ENCODE peak calls at places on chromosomes 6 and 20, in six cellular contexts. One of them, this sample, is unnamed.

GRCh38 chr20:35592339-35592960 is 23.2 kb upstream of the SPAG4 start:
- DNase-seq in fibroblast of lung: no peak
- DNase-seq in GM23248: no peak
- DNase-seq in GM23338: no peak
- DNase-seq in MM.1S: no peak
- DNase-seq in hepatocyte: no peak
- DNase-seq in this sample: no peak

GRCh38 chr6:149052350-149053106 is 265.0 kb upstream of the TAB2 start:
- DNase-seq in fibroblast of lung: no peak
- DNase-seq in GM23248: no peak
- DNase-seq in GM23338: no peak
- DNase-seq in MM.1S: no peak
- DNase-seq in hepatocyte: no peak
- DNase-seq in this sample: no peak

GRCh38 chr20:23361108-23361650 is 803 bp upstream of the GZF1 start:
- DNase-seq in fibroblast of lung: peak
- DNase-seq in GM23248: peak
- DNase-seq in GM23338: peak
- DNase-seq in MM.1S: no peak
- DNase-seq in hepatocyte: peak
- DNase-seq in this sample: peak

GRCh38 chr20:4763776-4764525 is 42.2 kb downstream of the PRND start:
- DNase-seq in fibroblast of lung: no peak
- DNase-seq in GM23248: no peak
- DNase-seq in GM23338: no peak
- DNase-seq in MM.1S: no peak
- DNase-seq in hepatocyte: no peak
- DNase-seq in this sample: no peak

GRCh38 chr6:126180585-126180984 is 159.3 kb upstream of the CENPW start:
- DNase-seq in fibroblast of lung: peak
- DNase-seq in GM23248: peak
- DNase-seq in GM23338: no peak
- DNase-seq in MM.1S: no peak
- DNase-seq in hepatocyte: no peak
- DNase-seq in this sample: peak

GRCh38 chr20:21739161-21739560 is 33.7 kb downstream of the PAX1 start:
- DNase-seq in fibroblast of lung: no peak
- DNase-seq in GM23248: no peak
- DNase-seq in GM23338: no peak
- DNase-seq in MM.1S: no peak
- DNase-seq in hepatocyte: no peak
- DNase-seq in this sample: no peak

GRCh38 chr6:42046491-42047219 is 3.7 kb upstream of the TAF8 start:
- DNase-seq in fibroblast of lung: peak
- DNase-seq in GM23248: peak
- DNase-seq in GM23338: no peak
- DNase-seq in MM.1S: no peak
- DNase-seq in hepatocyte: peak
- DNase-seq in this sample: no peak

GRCh38 chr6:33163540-33163939 is 28.7 kb downstream of the COL11A2 start:
- DNase-seq in fibroblast of lung: no peak
- DNase-seq in GM23248: no peak
- DNase-seq in GM23338: no peak
- DNase-seq in MM.1S: no peak
- DNase-seq in hepatocyte: no peak
- DNase-seq in this sample: no peak

GRCh38 chr20:36311854-36312723 is 6.0 kb downstream of the DLGAP4 start:
- DNase-seq in fibroblast of lung: no peak
- DNase-seq in GM23248: no peak
- DNase-seq in GM23338: no peak
- DNase-seq in MM.1S: no peak
- DNase-seq in hepatocyte: no peak
- DNase-seq in this sample: no peak

GRCh38 chr6:89596056-89596455 is 42.5 kb downstream of the LYRM2 start:
- DNase-seq in fibroblast of lung: no peak
- DNase-seq in GM23248: no peak
- DNase-seq in GM23338: no peak
- DNase-seq in MM.1S: peak
- DNase-seq in hepatocyte: no peak
- DNase-seq in this sample: no peak
- H3K4me2 ChIP-seq in fibroblast of lung: no peak
- H3K4me2 ChIP-seq in GM23248: no peak
- H3K4me2 ChIP-seq in GM23338: no peak
- H3K4me2 ChIP-seq in MM.1S: no peak
- H3K4me2 ChIP-seq in hepatocyte: no peak
- H3K4me2 ChIP-seq in this sample: no peak

DNA sequence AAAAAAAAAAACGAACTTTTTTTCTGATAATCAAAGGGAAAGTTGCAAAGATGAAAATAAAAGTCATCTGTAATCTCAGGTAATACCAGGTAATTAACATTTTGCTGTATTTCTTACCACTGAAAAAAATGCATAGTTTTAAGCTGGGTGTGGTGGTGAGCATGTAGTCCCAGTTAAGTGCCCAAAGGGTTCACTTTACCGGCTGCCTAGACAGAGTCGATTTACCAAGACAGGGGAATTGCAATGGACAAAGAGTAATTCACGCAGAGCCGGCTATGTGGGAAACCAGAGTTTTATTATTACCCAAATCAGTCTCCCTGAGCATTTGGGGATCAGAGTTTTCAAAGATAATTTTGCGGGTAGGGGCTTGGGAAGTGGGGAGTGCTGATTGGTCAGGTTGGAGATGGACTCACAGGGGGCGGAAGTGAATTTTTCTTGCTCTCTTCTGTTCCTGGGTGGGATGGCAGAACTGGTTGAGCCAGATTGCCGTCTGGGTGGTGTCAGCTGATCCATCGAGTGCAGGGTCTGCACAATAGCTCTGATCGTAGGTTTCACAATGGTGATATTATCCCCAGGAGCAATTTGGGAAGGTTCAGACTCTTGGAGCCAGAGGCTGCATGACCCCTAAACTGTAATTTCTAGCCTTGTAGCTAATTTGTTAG is 51.9 kb downstream of the RPF2 start:
- DNase-seq in fibroblast of lung: no peak
- DNase-seq in GM23248: no peak
- DNase-seq in GM23338: peak
- DNase-seq in MM.1S: no peak
- DNase-seq in hepatocyte: no peak
- DNase-seq in this sample: no peak
- H2AFZ ChIP-seq in fibroblast of lung: no peak
- H2AFZ ChIP-seq in GM23248: no peak
- H2AFZ ChIP-seq in GM23338: peak
- H2AFZ ChIP-seq in MM.1S: no peak
- H2AFZ ChIP-seq in hepatocyte: no peak
- H2AFZ ChIP-seq in this sample: no peak

DNA sequence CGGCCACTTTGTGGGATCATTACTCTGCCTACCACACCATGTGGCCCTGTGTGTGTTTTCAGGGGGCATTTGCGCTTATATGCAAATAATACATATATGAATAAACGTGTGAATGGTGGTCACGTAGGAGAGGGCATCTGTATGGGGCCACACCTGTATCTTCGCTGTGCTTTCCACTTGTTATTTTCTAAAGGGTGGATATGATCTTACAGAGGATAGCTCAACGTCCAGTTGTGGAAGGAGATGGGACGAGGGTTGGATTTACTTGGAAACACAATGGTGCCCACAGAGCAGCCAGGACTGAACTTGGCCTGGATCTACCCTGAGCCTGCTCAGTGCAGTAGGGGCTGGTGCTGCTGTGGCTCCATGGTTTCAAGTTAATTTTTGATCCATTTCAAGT is 93.3 kb downstream of the YTHDF1 start:
- DNase-seq in fibroblast of lung: no peak
- DNase-seq in GM23248: no peak
- DNase-seq in GM23338: no peak
- DNase-seq in MM.1S: no peak
- DNase-seq in hepatocyte: no peak
- DNase-seq in this sample: no peak
- TF ChIP-seq EZH2 in fibroblast of lung: no peak
- TF ChIP-seq EZH2 in GM23248: no peak
- TF ChIP-seq EZH2 in GM23338: no peak
- TF ChIP-seq EZH2 in MM.1S: no peak
- TF ChIP-seq EZH2 in hepatocyte: no peak
- TF ChIP-seq EZH2 in this sample: no peak

DNA sequence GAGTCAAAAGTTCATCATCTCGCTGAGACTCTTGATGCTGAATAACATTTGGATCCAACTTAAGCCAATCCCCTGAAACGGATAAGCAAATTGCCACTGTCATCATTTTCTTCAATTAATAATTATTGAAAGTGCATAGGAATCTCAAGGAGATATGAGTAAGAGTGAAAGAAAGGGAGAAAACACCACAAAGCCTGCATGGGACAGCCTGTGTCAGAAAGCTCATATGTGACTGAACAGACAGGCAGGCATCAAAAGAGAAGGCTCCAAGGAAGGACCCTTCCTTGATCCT is 13.3 kb downstream of the ATXN1 start:
- DNase-seq in fibroblast of lung: no peak
- DNase-seq in GM23248: no peak
- DNase-seq in GM23338: no peak
- DNase-seq in MM.1S: no peak
- DNase-seq in hepatocyte: no peak
- DNase-seq in this sample: no peak
- H3K4me2 ChIP-seq in fibroblast of lung: peak
- H3K4me2 ChIP-seq in GM23248: peak
- H3K4me2 ChIP-seq in GM23338: no peak
- H3K4me2 ChIP-seq in MM.1S: no peak
- H3K4me2 ChIP-seq in hepatocyte: peak
- H3K4me2 ChIP-seq in this sample: peak

DNA sequence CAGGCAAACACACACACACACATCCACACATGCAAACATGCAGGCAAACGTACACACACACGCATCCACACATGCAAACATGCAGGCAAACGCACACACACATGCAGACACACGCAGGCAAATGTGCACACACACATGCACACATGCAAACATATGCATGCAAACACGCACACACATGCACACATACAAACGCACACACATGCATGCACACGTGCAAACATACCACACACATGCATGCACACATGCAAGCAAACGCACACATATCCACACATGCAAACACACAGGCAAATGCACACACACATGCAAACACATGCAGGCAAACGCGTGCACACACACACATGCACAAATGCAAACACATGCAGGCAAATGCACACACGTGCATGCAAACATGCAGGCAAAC is 46.9 kb upstream of the RIN2 start:
- DNase-seq in fibroblast of lung: no peak
- DNase-seq in GM23248: no peak
- DNase-seq in GM23338: no peak
- DNase-seq in MM.1S: no peak
- DNase-seq in hepatocyte: no peak
- DNase-seq in this sample: no peak
- H2AFZ ChIP-seq in fibroblast of lung: no peak
- H2AFZ ChIP-seq in GM23248: no peak
- H2AFZ ChIP-seq in GM23338: no peak
- H2AFZ ChIP-seq in MM.1S: no peak
- H2AFZ ChIP-seq in hepatocyte: no peak
- H2AFZ ChIP-seq in this sample: no peak

GRCh38 chr20:2692886-2693285 is 306 bp downstream of the EBF4 start:
- DNase-seq in fibroblast of lung: no peak
- DNase-seq in GM23248: peak
- DNase-seq in GM23338: no peak
- DNase-seq in MM.1S: no peak
- DNase-seq in hepatocyte: no peak
- DNase-seq in this sample: no peak

GRCh38 chr20:2694519-2694918 is 1.9 kb downstream of the EBF4 start:
- DNase-seq in fibroblast of lung: no peak
- DNase-seq in GM23248: no peak
- DNase-seq in GM23338: no peak
- DNase-seq in MM.1S: no peak
- DNase-seq in hepatocyte: no peak
- DNase-seq in this sample: no peak

GRCh38 chr20:2692036-2692885 is at the start of gene EBF4:
- DNase-seq in fibroblast of lung: peak
- DNase-seq in GM23248: peak
- DNase-seq in GM23338: peak
- DNase-seq in MM.1S: peak
- DNase-seq in hepatocyte: peak
- DNase-seq in this sample: no peak

GRCh38 chr20:2693996-2694471 is 1.5 kb downstream of the EBF4 start:
- DNase-seq in fibroblast of lung: no peak
- DNase-seq in GM23248: no peak
- DNase-seq in GM23338: peak
- DNase-seq in MM.1S: no peak
- DNase-seq in hepatocyte: no peak
- DNase-seq in this sample: no peak

DNA sequence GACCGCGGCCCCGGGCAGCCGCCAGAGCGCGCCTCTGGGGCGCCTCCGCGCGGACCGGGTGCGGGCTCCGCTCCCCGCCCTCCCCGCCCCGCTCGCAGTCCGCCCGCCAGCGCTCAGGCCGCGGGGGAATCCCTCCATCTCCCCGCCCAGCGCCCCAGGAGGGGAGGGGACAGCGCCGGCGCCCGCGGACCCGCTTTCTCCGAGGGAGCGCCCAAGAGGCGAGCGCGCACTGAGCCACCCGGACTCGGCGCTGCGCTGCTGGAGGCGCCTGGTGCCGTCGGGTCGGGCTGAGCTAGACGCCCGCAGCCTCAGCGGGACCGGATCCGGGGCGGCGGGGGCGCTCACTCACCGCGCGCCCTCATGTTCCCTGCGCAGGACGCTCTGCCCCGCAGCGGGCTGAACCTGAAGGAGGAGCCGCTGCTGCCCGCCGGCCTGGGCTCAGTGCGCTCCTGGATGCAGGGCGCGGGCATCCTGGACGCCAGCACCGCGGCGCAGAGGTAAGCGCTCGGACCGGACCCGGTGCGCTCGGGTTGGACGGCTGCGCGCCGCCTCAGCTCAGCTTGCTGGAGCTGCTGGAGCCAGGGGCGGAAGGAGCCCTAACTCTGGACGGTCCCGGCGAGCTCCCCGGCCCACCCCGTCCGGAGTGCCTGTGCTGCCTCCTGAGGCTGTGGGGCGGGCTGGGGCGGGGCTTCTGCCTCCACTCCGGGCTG is 861 bp downstream of the EBF4 start:
- DNase-seq in fibroblast of lung: peak
- DNase-seq in GM23248: peak
- DNase-seq in GM23338: peak
- DNase-seq in MM.1S: peak
- DNase-seq in hepatocyte: peak
- DNase-seq in this sample: no peak
- TF ChIP-seq EZH2 in fibroblast of lung: peak
- TF ChIP-seq EZH2 in GM23248: peak
- TF ChIP-seq EZH2 in GM23338: peak
- TF ChIP-seq EZH2 in MM.1S: no peak
- TF ChIP-seq EZH2 in hepatocyte: peak
- TF ChIP-seq EZH2 in this sample: peak

DNA sequence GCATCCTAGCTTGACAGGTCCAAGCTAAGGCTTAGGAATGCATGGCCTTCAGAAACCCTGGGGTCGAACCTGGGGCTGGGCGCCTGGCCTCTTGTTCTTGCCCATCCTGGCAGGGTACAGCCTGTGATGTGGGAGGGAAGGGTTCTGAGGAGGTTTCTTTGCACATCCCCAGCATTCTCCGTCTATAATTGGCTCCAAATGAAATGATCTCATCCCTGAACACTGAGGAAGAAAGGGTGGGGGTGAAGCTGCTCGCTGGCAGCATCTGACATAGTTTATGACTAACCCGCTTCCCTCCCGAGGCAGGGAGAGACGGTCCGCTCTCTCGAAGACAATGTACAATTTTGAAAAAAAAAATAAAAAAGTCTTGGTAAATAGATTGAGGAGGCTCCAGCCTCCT is 67.1 kb upstream of the ZNFX1 start:
- DNase-seq in fibroblast of lung: peak
- DNase-seq in GM23248: peak
- DNase-seq in GM23338: no peak
- DNase-seq in MM.1S: no peak
- DNase-seq in hepatocyte: peak
- DNase-seq in this sample: peak
- H3K4me2 ChIP-seq in fibroblast of lung: peak
- H3K4me2 ChIP-seq in GM23248: peak
- H3K4me2 ChIP-seq in GM23338: no peak
- H3K4me2 ChIP-seq in MM.1S: no peak
- H3K4me2 ChIP-seq in hepatocyte: no peak
- H3K4me2 ChIP-seq in this sample: peak

GRCh38 chr6:144317736-144318135 is 32.6 kb downstream of the UTRN start:
- DNase-seq in fibroblast of lung: no peak
- DNase-seq in GM23248: peak
- DNase-seq in GM23338: no peak
- DNase-seq in MM.1S: peak
- DNase-seq in hepatocyte: no peak
- DNase-seq in this sample: no peak
- H2AFZ ChIP-seq in fibroblast of lung: no peak
- H2AFZ ChIP-seq in GM23248: no peak
- H2AFZ ChIP-seq in GM23338: no peak
- H2AFZ ChIP-seq in MM.1S: peak
- H2AFZ ChIP-seq in hepatocyte: no peak
- H2AFZ ChIP-seq in this sample: no peak

This sample was measured in PC-3.